ENCODE peak calls at places on chromosomes 2 and 18, in nine cellular contexts. Z is nephron progenitor cell; I is CD8-positive, alpha-beta memory T cell; Y is GM04504; F is PC-3; J is T-helper 17 cell; N is NCI-H1092; P is NCI-H510A treated with DMSO at 0.1 percent for 48 hours; C is H54. H is an unnamed sample.

GRCh38 chr18:45958730-45959129 is 8.4 kb downstream of the EPG5 start:
- DNase-seq in F (peak; percentile 23), Y (no peak), Z (no peak), J (no peak), N (no peak), C (no peak), I (no peak), P (no peak), H (no peak)

GRCh38 chr2:239223029-239223329 is 177.8 kb downstream of the HDAC4 start:
- DNase-seq in Y (no peak), J (no peak), Z (no peak), I (no peak), F (no peak), C (no peak), P (peak; percentile 70), N (no peak), H (peak; percentile 13)

GRCh38 chr2:190867182-190867581 is 13.4 kb upstream of the GLS start:
- DNase-seq in N (no peak), Y (no peak), I (no peak), P (no peak), Z (no peak), C (no peak), J (no peak), F (no peak), H (peak; percentile 55)

GRCh38 chr2:112181571-112182290 is 43.5 kb downstream of the FBLN7 start:
- DNase-seq in I (no peak), J (peak; percentile 60), Y (no peak), Z (peak; percentile 29), F (no peak), N (peak; percentile 13), C (no peak), P (peak; percentile 78), H (no peak)

GRCh38 chr2:220275454-220275853 is 648.0 kb downstream of the SLC4A3 start:
- DNase-seq in N (no peak), P (no peak), Y (no peak), F (peak; percentile 85), J (no peak), I (no peak), Z (no peak), C (peak; percentile 13), H (no peak)

GRCh38 chr18:78659748-78660147 is 319.9 kb upstream of the SALL3 start:
- DNase-seq in Y (no peak), I (no peak), P (no peak), C (no peak), N (peak; percentile 36), J (no peak), Z (peak; percentile 61), F (no peak), H (no peak)

GRCh38 chr2:236614566-236614965 is 44.9 kb downstream of the ACKR3 start:
- DNase-seq in F (no peak), N (no peak), Z (no peak), C (no peak), J (no peak), Y (no peak), I (no peak), P (no peak), H (no peak)

GRCh38 chr2:136715146-136715545 is 50.2 kb upstream of the THSD7B start:
- DNase-seq in Y (no peak), I (no peak), P (no peak), F (no peak), J (no peak), N (no peak), C (no peak), Z (no peak), H (no peak)

GRCh38 chr2:216650607-216651229 is 17.5 kb downstream of the IGFBP2 start:
- DNase-seq in N (no peak), Z (no peak), J (no peak), F (no peak), I (no peak), P (no peak), C (no peak), Y (no peak), H (no peak)

GRCh38 chr2:231563378-231563961 is 29.2 kb upstream of the TEX44 start:
- DNase-seq in C (peak; percentile 80), J (no peak), Y (peak; percentile 22), N (peak; percentile 11), F (peak; percentile 65), P (peak; percentile 90), Z (peak; percentile 61), I (no peak), H (peak; percentile 60)

GRCh38 chr2:241788572-241788971 is 11.9 kb downstream of the GAL3ST2 start:
- DNase-seq in N (no peak), J (no peak), C (no peak), Y (no peak), F (no peak), I (no peak), Z (no peak), P (no peak), H (no peak)

GRCh38 chr18:29154196-29154757 is 977.3 kb upstream of the CDH2 start:
- DNase-seq in F (no peak), C (no peak), J (no peak), Z (no peak), P (no peak), N (no peak), Y (no peak), I (no peak), H (no peak)

GRCh38 chr2:157746234-157746950 is 117.7 kb upstream of the ACVR1C start:
- DNase-seq in C (no peak), P (no peak), F (no peak), J (no peak), Z (no peak), Y (no peak), I (no peak), N (no peak), H (no peak)

GRCh38 chr18:13433685-13434084 is 215.1 kb downstream of the LDLRAD4 start:
- DNase-seq in Z (no peak), I (no peak), C (peak; percentile 20), P (no peak), Y (no peak), F (no peak), J (no peak), N (no peak), H (no peak)

GRCh38 chr18:60537074-60537473 is 164.5 kb upstream of the MC4R start:
- DNase-seq in P (no peak), Y (no peak), Z (no peak), J (no peak), F (no peak), C (no peak), N (no peak), I (no peak), H (no peak)

GRCh38 chr2:239106314-239106908 is 258.5 kb downstream of the TWIST2 start:
- DNase-seq in Z (peak; percentile 66), P (peak; percentile 22), I (no peak), C (peak; percentile 90), Y (peak; percentile 47), F (peak; percentile 80), J (no peak), N (no peak), H (peak; percentile 65)

GRCh38 chr2:191593622-191594416 is 84.1 kb upstream of the NABP1 start:
- DNase-seq in I (no peak), N (no peak), F (peak; percentile 98), J (no peak), Z (no peak), Y (peak; percentile 43), P (no peak), C (peak; percentile 19), H (no peak)

H was measured in fibroblast of the conjunctiva.